ENCODE peak calls at places on chromosomes 13 and 19, in seven cellular contexts. One of them, this sample, is unnamed.
A peak's percentile ranks its signal among the peaks of the same experiment; 100 is the strongest.

GRCh38 chr19:51020988-51021651 is 1.6 kb upstream of the KLK10 start:
- DNase-seq in stomach: peak; percentile 34
- DNase-seq in spleen: no peak
- DNase-seq in lower leg skin: no peak
- DNase-seq in HCT116: no peak
- DNase-seq in tibial nerve: no peak
- DNase-seq in ovary: peak; percentile 58
- DNase-seq in this sample: no peak

GRCh38 chr19:34523408-34523807 is 41.9 kb downstream of the WTIP start:
- DNase-seq in stomach: no peak
- DNase-seq in spleen: no peak
- DNase-seq in lower leg skin: no peak
- DNase-seq in HCT116: no peak
- DNase-seq in tibial nerve: no peak
- DNase-seq in ovary: no peak
- DNase-seq in this sample: no peak

GRCh38 chr19:47417107-47417745 is 2.1 kb downstream of the MEIS3 start:
- DNase-seq in stomach: no peak
- DNase-seq in spleen: no peak
- DNase-seq in lower leg skin: no peak
- DNase-seq in HCT116: no peak
- DNase-seq in tibial nerve: no peak
- DNase-seq in ovary: no peak
- DNase-seq in this sample: no peak

GRCh38 chr13:41054212-41054877 is 7.0 kb upstream of the WBP4 start:
- DNase-seq in stomach: no peak
- DNase-seq in spleen: no peak
- DNase-seq in lower leg skin: no peak
- DNase-seq in HCT116: no peak
- DNase-seq in tibial nerve: no peak
- DNase-seq in ovary: no peak
- DNase-seq in this sample: peak; percentile 26

GRCh38 chr13:66914155-66914554 is 316.0 kb downstream of the PCDH9 start:
- DNase-seq in stomach: no peak
- DNase-seq in spleen: no peak
- DNase-seq in lower leg skin: no peak
- DNase-seq in HCT116: no peak
- DNase-seq in tibial nerve: no peak
- DNase-seq in ovary: no peak
- DNase-seq in this sample: no peak

GRCh38 chr13:36912983-36913382 is 7.1 kb downstream of the SMAD9 start:
- DNase-seq in stomach: no peak
- DNase-seq in spleen: no peak
- DNase-seq in lower leg skin: no peak
- DNase-seq in HCT116: no peak
- DNase-seq in tibial nerve: no peak
- DNase-seq in ovary: no peak
- DNase-seq in this sample: no peak

GRCh38 chr19:4866595-4867424 is 657 bp downstream of the PLIN3 start:
- DNase-seq in stomach: peak; percentile 68
- DNase-seq in spleen: peak; percentile 93
- DNase-seq in lower leg skin: peak; percentile 94
- DNase-seq in HCT116: no peak
- DNase-seq in tibial nerve: peak; percentile 48
- DNase-seq in ovary: peak; percentile 72
- DNase-seq in this sample: peak; percentile 57

GRCh38 chr19:9818175-9818733 is 625 bp downstream of the FBXL12 start:
- DNase-seq in stomach: no peak
- DNase-seq in spleen: no peak
- DNase-seq in lower leg skin: no peak
- DNase-seq in HCT116: no peak
- DNase-seq in tibial nerve: no peak
- DNase-seq in ovary: no peak
- DNase-seq in this sample: no peak

GRCh38 chr19:3478409-3479176 is 1.7 kb downstream of the SMIM24 start:
- DNase-seq in stomach: no peak
- DNase-seq in spleen: no peak
- DNase-seq in lower leg skin: no peak
- DNase-seq in HCT116: no peak
- DNase-seq in tibial nerve: no peak
- DNase-seq in ovary: no peak
- DNase-seq in this sample: no peak

GRCh38 chr19:24048261-24048660 is 38.7 kb upstream of the ZNF254 start:
- DNase-seq in stomach: no peak
- DNase-seq in spleen: no peak
- DNase-seq in lower leg skin: no peak
- DNase-seq in HCT116: no peak
- DNase-seq in tibial nerve: no peak
- DNase-seq in ovary: no peak
- DNase-seq in this sample: no peak

GRCh38 chr13:114100446-114101320 is 31.7 kb downstream of the RASA3 start:
- DNase-seq in stomach: no peak
- DNase-seq in spleen: peak; percentile 73
- DNase-seq in lower leg skin: peak; percentile 77
- DNase-seq in HCT116: no peak
- DNase-seq in tibial nerve: peak; percentile 19
- DNase-seq in ovary: peak; percentile 21
- DNase-seq in this sample: peak; percentile 20

GRCh38 chr19:40223135-40223822 is 3.2 kb downstream of the CCNP start:
- DNase-seq in stomach: peak; percentile 30
- DNase-seq in spleen: no peak
- DNase-seq in lower leg skin: no peak
- DNase-seq in HCT116: no peak
- DNase-seq in tibial nerve: no peak
- DNase-seq in ovary: no peak
- DNase-seq in this sample: no peak
- TF ChIP-seq POLR2A in stomach: no peak
- TF ChIP-seq POLR2A in spleen: no peak
- TF ChIP-seq POLR2A in lower leg skin: no peak
- TF ChIP-seq POLR2A in HCT116: no peak
- TF ChIP-seq POLR2A in tibial nerve: no peak
- TF ChIP-seq POLR2A in ovary: no peak
- TF ChIP-seq POLR2A in this sample: no peak

DNA sequence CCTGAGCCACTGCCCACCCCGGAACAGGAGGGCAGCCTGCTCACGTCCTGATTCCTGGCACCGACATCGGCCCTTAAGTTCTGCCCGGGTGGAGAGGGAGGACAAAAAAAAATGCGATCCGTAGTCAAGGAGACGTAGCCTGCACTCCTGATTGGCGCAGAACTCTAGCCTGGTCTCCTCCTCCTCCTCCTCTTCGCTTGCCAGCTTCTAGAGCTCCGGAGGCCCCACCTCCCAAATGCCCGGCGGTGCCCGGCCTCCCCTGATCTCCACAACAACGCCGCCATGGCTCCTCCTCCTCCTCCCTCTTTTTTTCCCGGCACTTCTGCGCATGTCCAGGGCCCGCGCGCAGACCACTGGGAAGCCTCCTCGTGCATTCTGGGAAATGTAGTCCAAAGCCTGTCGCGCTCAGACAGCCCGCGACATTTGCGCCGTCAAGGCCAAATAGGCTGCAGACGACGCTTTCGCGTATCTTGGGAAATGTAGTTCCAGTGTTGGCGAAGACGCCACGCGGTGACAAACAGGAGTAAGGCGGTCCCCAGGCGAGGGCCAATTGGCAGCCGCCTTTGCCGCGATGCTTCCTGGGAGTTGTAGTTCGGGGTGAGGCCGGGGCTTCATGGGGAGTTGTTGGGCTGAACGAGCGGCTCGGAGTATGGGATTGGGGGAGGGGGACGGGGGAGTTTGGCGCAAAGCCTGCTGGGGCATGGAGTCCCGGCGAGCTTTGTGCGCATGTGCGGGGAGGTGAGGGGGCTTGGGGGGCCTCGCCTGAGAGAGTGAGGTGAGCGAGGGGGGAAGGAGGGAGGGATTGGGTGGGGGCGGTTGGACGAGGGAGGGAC is at the start of gene ZNF444:
- DNase-seq in stomach: peak; percentile 99
- DNase-seq in spleen: peak; percentile 99
- DNase-seq in lower leg skin: peak; percentile 100
- DNase-seq in HCT116: peak; percentile 96
- DNase-seq in tibial nerve: peak; percentile 96
- DNase-seq in ovary: peak; percentile 99
- DNase-seq in this sample: peak; percentile 99
- H3K4me3 ChIP-seq in stomach: peak within 1 kb of the TSS; percentile 54
- H3K4me3 ChIP-seq in spleen: peak within 1 kb of the TSS; percentile 64
- H3K4me3 ChIP-seq in lower leg skin: peak within 1 kb of the TSS; percentile 33
- H3K4me3 ChIP-seq in HCT116: peak within 1 kb of the TSS; percentile 72
- H3K4me3 ChIP-seq in tibial nerve: peak within 1 kb of the TSS; percentile 47
- H3K4me3 ChIP-seq in ovary: peak within 1 kb of the TSS; percentile 65
- H3K4me3 ChIP-seq in this sample: peak within 1 kb of the TSS; percentile 57

GRCh38 chr19:6590458-6591319 is at the start of gene CD70:
- DNase-seq in stomach: no peak
- DNase-seq in spleen: peak; percentile 86
- DNase-seq in lower leg skin: peak; percentile 92
- DNase-seq in HCT116: no peak
- DNase-seq in tibial nerve: no peak
- DNase-seq in ovary: no peak
- DNase-seq in this sample: no peak
- TF ChIP-seq POLR2A in stomach: no peak
- TF ChIP-seq POLR2A in spleen: no peak
- TF ChIP-seq POLR2A in lower leg skin: no peak
- TF ChIP-seq POLR2A in HCT116: no peak
- TF ChIP-seq POLR2A in tibial nerve: no peak
- TF ChIP-seq POLR2A in ovary: no peak
- TF ChIP-seq POLR2A in this sample: no peak

DNA sequence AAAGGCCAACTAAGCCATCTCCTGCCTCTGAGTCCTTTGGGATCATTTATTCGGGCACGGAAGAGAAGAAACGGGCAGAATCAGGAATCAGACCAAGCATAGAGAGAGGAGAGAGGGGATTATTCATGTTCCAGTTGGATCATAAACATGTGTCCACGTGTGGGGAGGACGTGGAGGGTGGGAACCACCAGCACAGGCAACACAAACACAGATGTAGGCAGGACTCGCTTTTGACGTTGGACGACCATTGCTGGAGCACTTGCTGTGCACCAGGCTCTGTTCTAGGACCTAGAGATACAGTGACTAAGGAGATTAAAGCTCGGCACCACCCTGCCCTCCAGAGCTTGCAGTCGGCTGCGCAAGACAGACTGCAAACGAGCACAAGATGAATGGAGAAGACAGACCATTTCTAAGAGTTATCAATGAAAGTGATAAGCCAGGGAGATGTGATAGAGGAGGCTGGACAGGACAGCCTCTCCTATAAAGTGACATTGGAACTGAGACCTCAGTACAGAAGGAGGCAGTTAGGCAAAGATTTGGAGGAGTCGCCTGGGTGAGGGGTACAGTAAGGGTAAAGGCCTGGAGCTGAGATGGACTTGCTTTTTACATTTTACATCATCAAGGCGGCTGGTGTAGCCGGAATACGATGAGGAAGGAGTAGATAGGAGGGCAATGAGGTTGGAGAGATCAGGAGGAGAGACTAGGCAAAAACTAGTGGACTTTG is 716 bp downstream of the SH2D3A start:
- DNase-seq in stomach: no peak
- DNase-seq in spleen: no peak
- DNase-seq in lower leg skin: no peak
- DNase-seq in HCT116: no peak
- DNase-seq in tibial nerve: no peak
- DNase-seq in ovary: no peak
- DNase-seq in this sample: no peak
- H3K4me3 ChIP-seq in stomach: peak overlapping the region; percentile 43
- H3K4me3 ChIP-seq in spleen: peak overlapping the region; percentile 56
- H3K4me3 ChIP-seq in lower leg skin: peak overlapping the region; percentile 4
- H3K4me3 ChIP-seq in HCT116: peak overlapping the region; percentile 96
- H3K4me3 ChIP-seq in tibial nerve: no peak overlapping the region
- H3K4me3 ChIP-seq in ovary: no peak overlapping the region
- H3K4me3 ChIP-seq in this sample: no peak overlapping the region

GRCh38 chr19:14004619-14005380 is 1.3 kb downstream of the RFX1 start:
- DNase-seq in stomach: peak; percentile 47
- DNase-seq in spleen: peak; percentile 85
- DNase-seq in lower leg skin: peak; percentile 94
- DNase-seq in HCT116: no peak
- DNase-seq in tibial nerve: peak; percentile 49
- DNase-seq in ovary: no peak
- DNase-seq in this sample: no peak

GRCh38 chr19:14000691-14001365 is 5.3 kb downstream of the RFX1 start:
- DNase-seq in stomach: no peak
- DNase-seq in spleen: no peak
- DNase-seq in lower leg skin: no peak
- DNase-seq in HCT116: no peak
- DNase-seq in tibial nerve: no peak
- DNase-seq in ovary: no peak
- DNase-seq in this sample: no peak

GRCh38 chr19:14002571-14003278 is 3.4 kb downstream of the RFX1 start:
- DNase-seq in stomach: no peak
- DNase-seq in spleen: no peak
- DNase-seq in lower leg skin: no peak
- DNase-seq in HCT116: no peak
- DNase-seq in tibial nerve: no peak
- DNase-seq in ovary: no peak
- DNase-seq in this sample: no peak

GRCh38 chr19:14005381-14006084 is 587 bp downstream of the RFX1 start:
- DNase-seq in stomach: peak; percentile 94
- DNase-seq in spleen: peak; percentile 97
- DNase-seq in lower leg skin: peak; percentile 98
- DNase-seq in HCT116: peak; percentile 65
- DNase-seq in tibial nerve: peak; percentile 75
- DNase-seq in ovary: peak; percentile 93
- DNase-seq in this sample: peak; percentile 93

DNA sequence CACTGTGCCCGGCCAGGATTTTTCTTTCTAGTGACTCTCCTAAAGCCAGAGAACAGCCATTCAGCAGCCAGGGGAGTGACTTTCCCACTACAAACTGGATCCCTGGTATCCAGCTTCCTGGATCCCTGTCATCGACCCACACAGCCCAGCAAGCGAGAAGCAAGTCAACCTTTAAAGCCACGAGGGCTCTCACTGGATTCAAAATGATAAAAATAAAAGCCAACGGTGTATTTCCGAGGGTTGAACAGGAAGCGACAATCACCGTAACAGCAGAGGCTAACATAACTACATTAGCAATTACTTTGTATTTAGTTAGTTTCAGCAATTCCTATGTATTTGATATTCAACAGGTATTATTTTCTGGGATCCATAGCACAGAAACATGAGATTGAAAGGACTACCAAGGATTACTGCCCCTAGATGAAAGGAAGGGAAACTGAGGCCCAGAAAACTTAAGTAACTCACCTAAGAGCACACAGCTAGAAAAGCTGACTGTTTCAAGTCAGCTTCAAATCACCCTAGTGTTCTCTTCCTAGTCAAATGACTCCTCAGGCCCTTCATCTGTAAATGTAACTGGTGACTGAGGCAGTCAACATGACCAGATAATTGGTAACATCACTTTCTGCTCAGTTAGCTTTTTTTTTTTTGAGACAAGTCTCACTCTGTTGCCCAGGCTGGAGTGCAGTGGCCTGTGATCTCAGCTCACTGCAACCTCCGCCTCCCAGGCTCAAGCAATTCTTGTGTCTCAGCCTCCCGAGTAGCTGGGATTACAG is 2.7 kb downstream of the RFX1 start:
- DNase-seq in stomach: no peak
- DNase-seq in spleen: no peak
- DNase-seq in lower leg skin: no peak
- DNase-seq in HCT116: no peak
- DNase-seq in tibial nerve: no peak
- DNase-seq in ovary: no peak
- DNase-seq in this sample: no peak
- TF ChIP-seq POLR2A in stomach: no peak
- TF ChIP-seq POLR2A in spleen: no peak
- TF ChIP-seq POLR2A in lower leg skin: no peak
- TF ChIP-seq POLR2A in HCT116: no peak
- TF ChIP-seq POLR2A in tibial nerve: no peak
- TF ChIP-seq POLR2A in ovary: no peak
- TF ChIP-seq POLR2A in this sample: no peak

GRCh38 chr19:7730286-7731217 is 1.4 kb downstream of the CLEC4G start:
- DNase-seq in stomach: no peak
- DNase-seq in spleen: no peak
- DNase-seq in lower leg skin: no peak
- DNase-seq in HCT116: no peak
- DNase-seq in tibial nerve: no peak
- DNase-seq in ovary: no peak
- DNase-seq in this sample: no peak
- H3K4me3 ChIP-seq in stomach: no peak overlapping the region
- H3K4me3 ChIP-seq in spleen: no peak overlapping the region
- H3K4me3 ChIP-seq in lower leg skin: no peak overlapping the region
- H3K4me3 ChIP-seq in HCT116: no peak overlapping the region
- H3K4me3 ChIP-seq in tibial nerve: no peak overlapping the region
- H3K4me3 ChIP-seq in ovary: no peak overlapping the region
- H3K4me3 ChIP-seq in this sample: no peak overlapping the region